ENCODE peak calls at places on chromosomes 2 and 18, in eight cellular contexts. G is stomach, Z is transverse colon, B is K562, R is A549, T is tibial nerve, Q is suprapubic skin, I is ovary. D is an unnamed sample.

GRCh38 chr2:53210538-53210937 is 557.1 kb upstream of the CHAC2 start:
- DNase-seq in B (no peak), R (no peak), I (no peak), Z (no peak), T (no peak), G (no peak), Q (no peak), D (no peak)

GRCh38 chr18:64405161-64405560 is 256.3 kb upstream of the LINC00305 start:
- DNase-seq in T (no peak), B (no peak), R (no peak), G (no peak), Q (no peak), Z (no peak), I (no peak), D (no peak)

GRCh38 chr2:241802421-241802749 is 6.6 kb upstream of the NEU4 start:
- DNase-seq in B (peak), I (peak), Q (no peak), T (no peak), G (no peak), R (no peak), Z (peak), D (no peak)

GRCh38 chr2:118477111-118477517 is 370.3 kb downstream of the EN1 start:
- DNase-seq in R (no peak), Q (no peak), Z (no peak), G (no peak), T (no peak), B (no peak), I (no peak), D (peak)

GRCh38 chr2:57947398-57947797 is 99.2 kb upstream of the VRK2 start:
- DNase-seq in T (no peak), Q (no peak), B (no peak), G (no peak), Z (no peak), R (no peak), I (no peak), D (no peak)

GRCh38 chr18:35513181-35513932 is 15.6 kb upstream of the INO80C start:
- DNase-seq in Q (no peak), Z (peak), B (no peak), T (no peak), R (peak), I (peak), G (no peak), D (peak)

GRCh38 chr2:165408191-165408590 is 61.3 kb upstream of the CSRNP3 start:
- DNase-seq in T (no peak), Q (no peak), Z (peak), I (no peak), G (no peak), R (no peak), B (no peak), D (no peak)

GRCh38 chr2:12081481-12082210 is 335.2 kb downstream of the LPIN1 start:
- DNase-seq in R (no peak), T (no peak), G (no peak), I (no peak), B (no peak), Q (no peak), Z (no peak), D (no peak)

GRCh38 chr2:73089270-73090030 is 17.9 kb upstream of the SFXN5 start:
- DNase-seq in R (peak), I (peak), Z (no peak), T (no peak), Q (no peak), G (peak), B (no peak), D (no peak)

GRCh38 chr2:11128258-11128951 is 26.9 kb upstream of the SLC66A3 start:
- DNase-seq in G (no peak), T (no peak), R (no peak), Q (no peak), B (no peak), Z (no peak), I (no peak), D (no peak)

GRCh38 chr2:25822190-25823117 is 55.8 kb downstream of the ASXL2 start:
- DNase-seq in I (peak), B (no peak), G (peak), Z (peak), R (no peak), Q (no peak), T (no peak), D (no peak)

GRCh38 chr2:207338610-207339009 is 172.9 kb upstream of the KLF7 start:
- DNase-seq in R (no peak), Q (no peak), B (no peak), T (no peak), Z (no peak), G (no peak), I (no peak), D (no peak)

GRCh38 chr2:72694715-72695496 is 130.9 kb downstream of the EXOC6B start:
- DNase-seq in Z (peak), I (peak), G (peak), Q (no peak), R (no peak), B (peak), T (no peak), D (no peak)

GRCh38 chr2:36655456-36655855 is 41.1 kb upstream of the VIT start:
- DNase-seq in I (no peak), Z (no peak), T (no peak), B (no peak), G (no peak), Q (no peak), R (no peak), D (no peak)

GRCh38 chr18:57128229-57128911 is 18.5 kb upstream of the BOD1L2 start:
- DNase-seq in R (no peak), G (no peak), Z (no peak), T (no peak), I (no peak), B (no peak), Q (no peak), D (no peak)

GRCh38 chr18:22556271-22556990 is 138.7 kb upstream of the CTAGE1 start:
- DNase-seq in I (peak), T (no peak), Q (no peak), B (no peak), Z (no peak), R (no peak), G (peak), D (no peak)

GRCh38 chr2:237818066-237818473 is 19.5 kb downstream of the RBM44 start:
- DNase-seq in T (no peak), G (no peak), I (no peak), R (no peak), Q (no peak), Z (no peak), B (no peak), D (no peak)

GRCh38 chr2:177799531-177799930 is 273.0 kb downstream of the PDE11A start:
- DNase-seq in I (no peak), Q (no peak), B (peak), T (no peak), G (no peak), Z (no peak), R (no peak), D (no peak)

GRCh38 chr2:60410458-60411146 is 142.9 kb downstream of the BCL11A start:
- DNase-seq in R (no peak), B (no peak), T (no peak), I (no peak), Z (no peak), G (no peak), Q (no peak), D (no peak)

GRCh38 chr18:50334546-50335152 is 40.2 kb upstream of the SKA1 start:
- DNase-seq in R (no peak), I (no peak), Q (no peak), B (no peak), T (no peak), G (no peak), Z (no peak), D (no peak)

GRCh38 chr18:33495278-33495677 is 54.8 kb upstream of the CCDC178 start:
- DNase-seq in R (no peak), T (no peak), G (no peak), Z (no peak), B (peak), I (no peak), Q (no peak), D (no peak)

GRCh38 chr2:188897096-188897495 is 77.1 kb upstream of the COL3A1 start:
- DNase-seq in R (no peak), T (no peak), Q (no peak), I (no peak), Z (no peak), B (no peak), G (no peak), D (no peak)

GRCh38 chr2:160703648-160704585 is 210.3 kb upstream of the RBMS1 start:
- DNase-seq in T (no peak), B (no peak), Q (no peak), Z (peak), R (no peak), G (no peak), I (no peak), D (no peak)

DNA sequence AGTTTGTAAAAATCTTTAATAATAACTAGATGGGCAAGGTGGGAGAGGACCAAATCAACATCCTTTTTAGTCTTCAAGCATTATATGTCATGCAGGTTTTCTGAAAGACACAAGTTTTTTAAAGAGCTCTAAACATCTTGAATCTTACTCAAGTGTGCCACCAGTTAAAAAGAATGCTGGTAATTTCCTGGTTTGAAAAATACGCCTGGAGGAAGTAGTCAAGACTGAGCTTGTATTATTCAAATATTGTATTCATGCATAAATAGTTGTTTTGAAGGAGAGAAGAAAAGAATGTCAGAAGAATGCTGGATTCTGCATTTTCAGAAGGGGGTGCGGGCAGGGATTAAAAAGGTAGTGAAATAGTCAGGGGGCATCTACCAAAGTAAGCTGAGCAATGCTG is 90.7 kb downstream of the WDPCP start:
- DNase-seq in I (no peak), R (no peak), B (no peak), G (no peak), Z (no peak), T (no peak), Q (no peak), D (no peak)
- TF ChIP-seq EP300 in I (no peak), R (no peak), B (no peak), G (no peak), Z (no peak), T (no peak), Q (no peak), D (no peak)

GRCh38 chr2:68412127-68412819 is 47.2 kb downstream of the PLEK start:
- DNase-seq in Q (no peak), R (no peak), G (no peak), B (no peak), Z (no peak), I (no peak), T (no peak), D (no peak)

GRCh38 chr2:68414862-68415261 is 49.8 kb downstream of the PLEK start:
- DNase-seq in G (no peak), Q (no peak), I (no peak), T (no peak), Z (no peak), R (no peak), B (no peak), D (peak)

GRCh38 chr2:68413466-68413865 is 48.4 kb downstream of the PLEK start:
- DNase-seq in Q (no peak), I (no peak), G (no peak), B (no peak), Z (no peak), T (no peak), R (no peak), D (peak)

GRCh38 chr2:68414452-68414851 is 49.4 kb downstream of the PLEK start:
- DNase-seq in I (no peak), T (no peak), R (no peak), Z (no peak), B (no peak), G (no peak), Q (no peak), D (peak)

DNA sequence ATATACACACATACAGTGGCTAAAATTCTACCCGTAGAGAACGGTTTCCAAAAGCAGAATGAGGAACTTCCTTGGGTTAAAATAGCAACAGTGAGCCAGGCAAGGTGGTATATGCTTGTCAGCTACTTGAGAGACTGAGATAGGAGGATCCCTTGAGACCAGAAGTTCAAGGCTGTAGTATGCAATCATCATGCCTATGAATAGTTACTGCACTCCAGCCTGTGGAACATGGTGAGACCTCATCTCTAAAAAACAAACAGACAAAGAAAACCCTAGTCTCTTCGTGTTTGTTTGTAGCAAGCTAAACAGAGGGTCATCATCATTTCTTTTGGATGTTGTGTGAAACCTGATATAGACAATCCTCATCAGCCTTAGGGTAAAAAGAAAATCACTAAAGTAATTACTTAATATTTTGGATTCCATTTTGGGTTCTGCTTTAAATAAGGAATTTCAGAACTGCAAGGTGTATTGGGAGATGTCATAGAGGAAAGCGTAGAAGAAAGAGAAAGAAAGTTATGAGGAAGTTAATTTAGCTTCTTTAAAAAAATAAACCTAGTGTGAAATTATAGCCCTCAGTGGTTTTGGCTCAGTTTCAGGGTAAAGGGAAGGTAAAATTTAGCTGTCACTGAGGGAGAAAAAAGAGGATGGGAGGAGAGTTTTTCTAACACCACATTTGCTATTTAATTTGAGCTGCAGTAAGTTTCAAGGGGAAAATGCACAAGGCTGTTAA is 46.5 kb downstream of the PLEK start:
- DNase-seq in Z (no peak), Q (no peak), R (no peak), G (no peak), I (no peak), B (no peak), T (no peak), D (no peak)
- H3K4me3 ChIP-seq in Z (no peak), Q (no peak), R (no peak), G (no peak), I (no peak), B (no peak), T (no peak), D (no peak)

GRCh38 chr2:103254611-103255010 is 492.8 kb downstream of the TMEM182 start:
- DNase-seq in B (no peak), I (no peak), T (no peak), R (no peak), Q (no peak), G (no peak), Z (no peak), D (no peak)

GRCh38 chr2:103252781-103253180 is 490.9 kb downstream of the TMEM182 start:
- DNase-seq in R (no peak), G (no peak), Z (no peak), T (no peak), Q (no peak), B (no peak), I (no peak), D (no peak)

GRCh38 chr2:103249462-103249861 is 487.6 kb downstream of the TMEM182 start:
- DNase-seq in Q (no peak), I (no peak), Z (no peak), B (no peak), T (no peak), G (no peak), R (no peak), D (no peak)
- TF ChIP-seq EP300 in Q (no peak), I (no peak), Z (no peak), B (no peak), T (no peak), G (no peak), R (no peak), D (no peak)

DNA sequence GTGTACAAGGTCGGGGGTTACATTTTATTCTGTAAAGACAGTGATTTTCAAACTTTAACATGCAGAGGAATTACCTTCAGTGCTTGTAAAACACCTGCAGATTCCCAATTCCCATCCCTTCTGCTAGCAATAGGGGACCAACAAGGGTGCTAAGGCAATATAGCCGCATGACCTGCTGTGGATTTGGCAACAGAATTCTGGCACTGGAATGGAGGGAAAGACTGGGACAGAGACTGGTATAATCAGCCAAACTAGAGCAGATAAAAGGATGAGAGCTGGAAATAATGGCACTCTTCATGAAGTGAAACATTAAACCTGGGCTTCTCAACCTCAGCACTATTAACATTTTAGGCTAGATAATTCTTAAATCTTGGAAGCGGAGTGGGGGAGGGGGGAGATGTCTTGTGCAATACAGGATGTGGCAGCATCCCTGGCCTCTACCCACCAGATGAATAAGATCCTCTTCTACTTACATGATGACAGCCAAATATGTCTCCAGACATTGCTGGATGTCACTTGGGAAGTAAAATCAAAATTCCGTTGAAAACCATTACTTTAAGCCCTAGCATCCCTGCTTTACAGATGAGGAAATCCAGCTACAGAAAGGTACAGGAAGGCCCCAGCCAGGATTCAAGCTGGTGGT is 1.8 kb downstream of the EVA1A start:
- DNase-seq in R (no peak), I (no peak), G (no peak), Z (no peak), B (no peak), T (no peak), Q (no peak), D (peak)
- H3K4me3 ChIP-seq in R (no peak), I (no peak), G (no peak), Z (no peak), B (no peak), T (no peak), Q (no peak), D (no peak)

GRCh38 chr18:63363951-63364350 is 3.1 kb downstream of the KDSR start:
- DNase-seq in Z (no peak), Q (no peak), R (no peak), G (no peak), B (no peak), T (no peak), I (no peak), D (no peak)

GRCh38 chr18:63367241-63367953 is 391 bp upstream of the KDSR start:
- DNase-seq in B (peak), T (peak), G (peak), Q (peak), I (peak), Z (peak), R (peak), D (peak)

GRCh38 chr18:63366270-63366990 is 576 bp downstream of the KDSR start:
- DNase-seq in T (no peak), B (peak), R (peak), I (peak), Z (peak), Q (peak), G (peak), D (no peak)

GRCh38 chr18:63366991-63367240 is at the start of gene KDSR:
- DNase-seq in R (no peak), Z (no peak), B (no peak), I (no peak), T (no peak), Q (no peak), G (no peak), D (no peak)

GRCh38 chr18:63365909-63366269 is 1.1 kb downstream of the KDSR start:
- DNase-seq in I (no peak), G (no peak), B (no peak), Q (no peak), T (no peak), R (peak), Z (peak), D (no peak)
- TF ChIP-seq EP300 in I (no peak), G (no peak), B (no peak), Q (no peak), T (no peak), R (no peak), Z (no peak), D (no peak)

GRCh38 chr2:43355399-43355798 is 129.0 kb upstream of the ZFP36L2 start:
- DNase-seq in T (no peak), Q (no peak), G (no peak), I (no peak), B (no peak), Z (no peak), R (no peak), D (no peak)
- H3K4me3 ChIP-seq in T (no peak), Q (no peak), G (no peak), I (no peak), B (no peak), Z (no peak), R (no peak), D (no peak)

GRCh38 chr18:10927290-10927979 is 221.9 kb downstream of the PIEZO2 start:
- DNase-seq in B (no peak), Z (no peak), I (peak), G (no peak), R (no peak), T (no peak), Q (no peak), D (no peak)

GRCh38 chr18:10926565-10927194 is 222.7 kb downstream of the PIEZO2 start:
- DNase-seq in Z (no peak), G (no peak), I (peak), Q (no peak), T (no peak), B (no peak), R (no peak), D (no peak)

GRCh38 chr18:10923225-10923624 is 226.1 kb downstream of the PIEZO2 start:
- DNase-seq in T (no peak), Q (no peak), R (no peak), B (no peak), I (no peak), Z (no peak), G (no peak), D (no peak)

GRCh38 chr18:10924290-10924689 is 225.1 kb downstream of the PIEZO2 start:
- DNase-seq in G (no peak), Z (no peak), I (no peak), Q (no peak), T (no peak), R (no peak), B (no peak), D (no peak)

DNA sequence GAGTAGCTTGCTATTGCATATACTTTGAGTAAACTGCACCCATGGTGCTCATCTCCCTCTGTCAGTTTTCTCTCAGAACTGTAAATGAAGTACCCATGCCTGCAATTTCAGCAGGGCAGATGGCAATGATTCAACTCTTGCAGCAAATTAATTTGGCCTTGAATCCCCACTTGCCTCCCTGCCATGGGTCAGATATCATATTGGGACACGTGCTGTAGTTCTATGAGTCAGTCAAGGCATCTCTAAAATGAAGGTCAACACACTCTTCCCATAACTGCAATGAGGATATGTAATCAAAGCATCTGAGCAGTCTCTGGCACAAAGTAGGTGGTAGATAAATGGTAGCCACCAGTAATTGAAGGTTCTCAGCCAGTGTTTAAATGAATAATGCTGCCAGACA is 225.7 kb downstream of the PIEZO2 start:
- DNase-seq in I (no peak), B (no peak), R (no peak), Q (no peak), G (no peak), Z (no peak), T (no peak), D (no peak)
- TF ChIP-seq EP300 in I (no peak), B (no peak), R (no peak), Q (no peak), G (no peak), Z (no peak), T (no peak), D (no peak)

DNA sequence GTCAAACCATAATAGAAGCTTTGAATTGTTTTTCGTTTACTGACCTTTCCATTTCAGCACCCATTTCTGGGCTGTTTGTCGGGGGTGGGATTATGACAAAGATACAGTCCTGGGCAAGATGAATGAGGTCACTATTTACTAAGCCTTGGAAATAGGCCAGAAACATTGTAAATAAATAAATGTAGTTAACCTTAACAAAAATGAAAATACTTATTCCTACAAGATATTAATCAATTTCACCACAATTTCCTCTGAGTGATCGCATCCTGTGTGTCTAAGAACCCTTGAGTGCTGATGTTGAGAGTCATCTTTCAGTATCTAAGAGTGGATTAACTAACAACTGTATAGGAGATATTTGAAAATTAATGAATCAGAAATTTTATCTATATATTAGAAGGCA is 14.0 kb downstream of the ITGA4 start:
- DNase-seq in B (no peak), G (no peak), T (no peak), R (no peak), Z (no peak), Q (no peak), I (no peak), D (no peak)
- H3K4me3 ChIP-seq in B (no peak), G (no peak), T (no peak), R (no peak), Z (no peak), Q (no peak), I (no peak), D (no peak)